ENCODE peak calls at places on chromosome 15, in five cellular contexts. T is NCI-H1092; G is activated CD8-positive, alpha-beta memory T cell treated with anti-CD3 and anti-CD28 coated beads for 48 hours; N is CD14-positive monocyte; Q is NCI-H460. M is an unnamed sample.

GRCh38 chr15:78394981-78395619 is 42.9 kb upstream of the IREB2 start:
- DNase-seq in T (no peak), Q (no peak), G (no peak), N (no peak), M (no peak)

GRCh38 chr15:40344631-40345120 is 3.9 kb upstream of the CCDC9B start:
- DNase-seq in Q (peak; percentile 56), T (no peak), N (peak; percentile 78), G (peak; percentile 44), M (peak; percentile 37)

GRCh38 chr15:76401285-76401684 is 64.7 kb downstream of the ISL2 start:
- DNase-seq in Q (no peak), T (no peak), N (no peak), G (no peak), M (no peak)

GRCh38 chr15:30962079-30962478 is 29.3 kb downstream of the MTMR10 start:
- DNase-seq in G (no peak), T (no peak), Q (no peak), N (no peak), M (no peak)

GRCh38 chr15:89101302-89102191 is 13.3 kb downstream of the ABHD2 start:
- DNase-seq in T (no peak), N (no peak), G (no peak), Q (peak; percentile 57), M (peak; percentile 89)

GRCh38 chr15:93861413-93861812 is 369.9 kb upstream of the MCTP2 start:
- DNase-seq in G (no peak), T (no peak), Q (no peak), N (no peak), M (no peak)

GRCh38 chr15:88636039-88636438 is 2.8 kb upstream of the ISG20 start:
- DNase-seq in N (no peak), Q (peak; percentile 48), G (no peak), T (no peak), M (no peak)

GRCh38 chr15:95837605-95838004 is 492.9 kb upstream of the NR2F2 start:
- DNase-seq in Q (no peak), N (no peak), G (no peak), T (no peak), M (no peak)

GRCh38 chr15:41813426-41813825 is 14.5 kb upstream of the JMJD7 start:
- DNase-seq in T (no peak), Q (no peak), N (peak; percentile 27), G (no peak), M (no peak)

GRCh38 chr15:34964277-34964676 is 5.3 kb downstream of the AQR start:
- DNase-seq in G (no peak), T (no peak), Q (no peak), N (no peak), M (no peak)